ENCODE peak calls at places on chromosomes 4 and X, in nine cellular contexts. N is left colon; I is upper lobe of right lung; D is left lobe of liver; E is psoas muscle; V is pancreas; Y is CD4-positive, alpha-beta T cell; S is HepG2; Z is mucosa of descending colon. P is an unnamed sample.

GRCh38 chr4:183987987-183988392 is 82.9 kb downstream of the STOX2 start:
- ATAC-seq in S (peak), Z (peak), E (peak), Y (no peak), D (peak), V (peak), N (peak), I (peak), P (peak)

GRCh38 chrX:110182362-110182761 is 135.5 kb downstream of the AMMECR1 start:
- ATAC-seq in Z (no peak), N (no peak), Y (no peak), E (no peak), V (no peak), I (no peak), D (no peak), S (no peak), P (peak)

GRCh38 chr4:155796031-155796430 is 37.2 kb downstream of the GUCY1B1 start:
- ATAC-seq in Y (no peak), D (peak), Z (no peak), N (no peak), E (no peak), V (no peak), I (peak), S (peak), P (no peak)

GRCh38 chrX:40077906-40078305 is 19.9 kb downstream of the BCOR start:
- ATAC-seq in Z (no peak), S (no peak), N (no peak), D (no peak), Y (no peak), E (no peak), V (no peak), I (no peak), P (no peak)

GRCh38 chrX:39736219-39737211 is 361.2 kb downstream of the BCOR start:
- ATAC-seq in E (peak), V (peak), D (peak), S (no peak), N (peak), I (peak), Z (peak), Y (no peak), P (peak)

GRCh38 chr4:121185960-121186359 is 21.8 kb upstream of the TNIP3 start:
- ATAC-seq in E (no peak), N (no peak), Y (no peak), I (peak), V (no peak), Z (no peak), D (no peak), S (no peak), P (no peak)

GRCh38 chr4:37717575-37717974 is 31.4 kb upstream of the RELL1 start:
- ATAC-seq in Z (no peak), D (no peak), Y (no peak), E (no peak), V (no peak), S (no peak), N (no peak), I (no peak), P (peak)

GRCh38 chrX:77160301-77160700 is 286.9 kb upstream of the FGF16 start:
- ATAC-seq in Y (no peak), Z (no peak), V (no peak), E (no peak), S (no peak), N (no peak), D (no peak), I (no peak), P (no peak)

GRCh38 chrX:118117069-118117405 is 427 bp upstream of the KLHL13 start:
- ATAC-seq in E (peak), V (no peak), S (no peak), Z (peak), I (no peak), Y (no peak), D (peak), N (no peak), P (peak)

GRCh38 chr4:183444953-183445543 is 612 bp downstream of the CDKN2AIP start:
- ATAC-seq in N (peak), Y (no peak), E (peak), Z (peak), D (peak), I (peak), V (peak), S (peak), P (peak)

GRCh38 chr4:64014647-64015046 is 394.6 kb downstream of the TECRL start:
- ATAC-seq in N (no peak), Z (no peak), S (no peak), Y (no peak), D (no peak), V (no peak), E (no peak), I (no peak), P (no peak)

GRCh38 chrX:18877472-18877871 is 106.4 kb downstream of the PHKA2 start:
- ATAC-seq in S (peak), E (no peak), Z (peak), Y (no peak), D (peak), N (peak), I (no peak), V (peak), P (no peak)

GRCh38 chrX:37912286-37912685 is 64.9 kb upstream of the DYNLT3 start:
- ATAC-seq in Z (no peak), Y (no peak), V (no peak), E (no peak), D (no peak), I (no peak), N (no peak), S (no peak), P (no peak)

GRCh38 chr4:6463311-6464289 is 8.8 kb downstream of the PPP2R2C start:
- ATAC-seq in I (peak), S (no peak), D (no peak), N (no peak), V (no peak), Z (no peak), Y (no peak), E (no peak), P (no peak)

GRCh38 chr4:185115827-185116232 is 27.2 kb upstream of the SLC25A4 start:
- ATAC-seq in S (peak), I (peak), V (peak), E (peak), Y (no peak), N (peak), D (peak), Z (peak), P (no peak)

GRCh38 chr4:99810536-99810935 is 6.1 kb upstream of the DAPP1 start:
- ATAC-seq in Y (no peak), I (no peak), S (no peak), V (no peak), E (no peak), Z (no peak), N (no peak), D (no peak), P (no peak)

GRCh38 chrX:123871309-123871708 is 11.5 kb downstream of the XIAP start:
- ATAC-seq in I (no peak), N (peak), E (no peak), D (no peak), S (no peak), Y (no peak), V (peak), Z (peak), P (no peak)

GRCh38 chrX:100264200-100264599 is 145.9 kb downstream of the PCDH19 start:
- ATAC-seq in I (peak), V (no peak), Y (no peak), N (no peak), Z (no peak), S (no peak), E (no peak), D (no peak), P (no peak)

GRCh38 chrX:37371578-37371981 is 22.4 kb downstream of the PRRG1 start:
- ATAC-seq in E (peak), I (peak), D (peak), Y (no peak), S (no peak), N (no peak), V (no peak), Z (no peak), P (no peak)

GRCh38 chr4:159549092-159549491 is 446.2 kb downstream of the RAPGEF2 start:
- ATAC-seq in D (no peak), Y (no peak), Z (peak), N (peak), I (no peak), S (no peak), E (no peak), V (no peak), P (peak)

GRCh38 chrX:55640854-55641253 is 17.7 kb downstream of the FOXR2 start:
- ATAC-seq in I (no peak), Y (no peak), E (no peak), S (no peak), Z (no peak), N (no peak), V (peak), D (peak), P (no peak)

GRCh38 chr4:158055668-158056067 is 117.2 kb downstream of the GASK1B start:
- ATAC-seq in Z (no peak), S (no peak), D (no peak), N (no peak), V (no peak), I (no peak), Y (no peak), E (no peak), P (no peak)

GRCh38 chrX:10634681-10635161 is 14.3 kb upstream of the MID1 start:
- ATAC-seq in D (no peak), V (no peak), Z (no peak), Y (no peak), S (no peak), I (no peak), N (no peak), E (no peak), P (peak)

GRCh38 chrX:9867753-9868152 is 81.5 kb downstream of the SHROOM2 start:
- ATAC-seq in Z (no peak), D (no peak), E (no peak), I (no peak), V (no peak), N (no peak), Y (no peak), S (no peak), P (no peak)

GRCh38 chrX:150161092-150161672 is 201.9 kb upstream of the MAMLD1 start:
- ATAC-seq in Y (no peak), I (peak), S (no peak), N (no peak), E (no peak), Z (no peak), D (no peak), V (no peak), P (no peak)

GRCh38 chr4:20256381-20256881 is 4.7 kb downstream of the SLIT2 start:
- ATAC-seq in Y (no peak), I (no peak), Z (no peak), S (no peak), D (no peak), E (no peak), N (no peak), V (no peak), P (no peak)

GRCh38 chr4:81595798-81596610 is 124.3 kb upstream of the RASGEF1B start:
- ATAC-seq in Z (no peak), D (peak), Y (no peak), E (no peak), S (no peak), N (no peak), V (no peak), I (no peak), P (no peak)

GRCh38 chrX:103608305-103608963 is 671 bp downstream of the TCEAL3 start:
- ATAC-seq in S (no peak), E (peak), N (peak), V (peak), Y (no peak), I (peak), Z (peak), D (peak), P (peak)

GRCh38 chr4:122633211-122633610 is 12.3 kb upstream of the IL21 start:
- ATAC-seq in Z (no peak), I (no peak), V (no peak), N (no peak), D (no peak), E (no peak), S (no peak), Y (peak), P (no peak)

P was measured in esophagus mucosa.